ENCODE peak calls at places on chromosomes 12 and 14, in seven cellular contexts. S is bronchial epithelial cell; V is PC-3; L is activated T-helper 9 cell treated with anti-CD3 and anti-CD28 coated beads, Interleukin-2, amount 50 U/mL, for 16 hours; C is T follicular helper cell; K is NCI-H1417; T is cardiac muscle cell. W is an unnamed sample.

GRCh38 chr12:7197846-7198245 is 8.4 kb downstream of the PEX5 start:
- DNase-seq in S (no peak), V (no peak), L (no peak), C (no peak), K (no peak), T (no peak), W (no peak)

GRCh38 chr12:67710582-67710981 is 62.0 kb downstream of the DYRK2 start:
- DNase-seq in S (peak), V (peak), L (no peak), C (no peak), K (no peak), T (no peak), W (no peak)

GRCh38 chr12:98110516-98110915 is 404.9 kb upstream of the TMPO start:
- DNase-seq in S (no peak), V (no peak), L (no peak), C (no peak), K (no peak), T (no peak), W (no peak)

GRCh38 chr12:3237154-3237520 is 160.0 kb downstream of the TSPAN9 start:
- DNase-seq in S (no peak), V (no peak), L (no peak), C (no peak), K (no peak), T (no peak), W (no peak)

GRCh38 chr12:69309461-69309860 is 38.7 kb upstream of the LYZ start:
- DNase-seq in S (no peak), V (no peak), L (no peak), C (no peak), K (no peak), T (peak), W (no peak)

GRCh38 chr12:121061831-121062230 is 22.8 kb upstream of the OASL start:
- DNase-seq in S (no peak), V (peak), L (no peak), C (no peak), K (no peak), T (peak), W (no peak)

GRCh38 chr14:100370003-100370402 is 46.9 kb downstream of the SLC25A47 start:
- DNase-seq in S (peak), V (peak), L (no peak), C (no peak), K (no peak), T (no peak), W (no peak)

GRCh38 chr14:60215127-60215444 is 33.9 kb upstream of the PPM1A start:
- DNase-seq in S (no peak), V (no peak), L (no peak), C (no peak), K (no peak), T (no peak), W (no peak)

W was measured in HAP-1.